ENCODE peak calls at places on chromosomes 2 and 18, in four cellular contexts. T is GM12878, S is H1, B is SK-N-SH. X is an unnamed sample.

GRCh38 chr2:88127888-88128653 is at the start of gene FABP1:
- DNase-seq in B (no peak), T (no peak), S (no peak), X (peak)

GRCh38 chr2:37623971-37624897 is 47.2 kb downstream of the CDC42EP3 start:
- DNase-seq in B (no peak), S (no peak), T (peak), X (no peak)

GRCh38 chr18:74493689-74494088 is 2.5 kb upstream of the CNDP2 start:
- DNase-seq in T (no peak), B (no peak), S (peak), X (peak)

GRCh38 chr2:125643585-125643984 is 1012.4 kb upstream of the GYPC start:
- DNase-seq in T (peak), B (no peak), S (no peak), X (no peak)

GRCh38 chr18:79933765-79934164 is 17.7 kb downstream of the SLC66A2 start:
- DNase-seq in S (peak), B (no peak), T (no peak), X (peak)

GRCh38 chr18:13448028-13448795 is 229.7 kb downstream of the LDLRAD4 start:
- DNase-seq in S (no peak), B (no peak), T (no peak), X (no peak)

GRCh38 chr18:3603460-3604259 is 153.7 kb downstream of the TGIF1 start:
- DNase-seq in T (no peak), S (no peak), B (no peak), X (peak)

GRCh38 chr2:149313512-149313972 is 16.8 kb upstream of the LYPD6 start:
- DNase-seq in B (peak), T (peak), S (peak), X (peak)

GRCh38 chr2:219987830-219988229 is 360.4 kb downstream of the SLC4A3 start:
- DNase-seq in S (no peak), B (no peak), T (no peak), X (no peak)

GRCh38 chr2:116162395-116162794 is 1652.1 kb upstream of the DDX18 start:
- DNase-seq in S (no peak), T (no peak), B (no peak), X (no peak)

GRCh38 chr2:3461781-3462492 is 57.4 kb downstream of the ADI1 start:
- DNase-seq in T (peak), S (no peak), B (peak), X (peak)

GRCh38 chr2:190280565-190281330 is 38.9 kb downstream of the HIBCH start:
- DNase-seq in B (no peak), T (no peak), S (no peak), X (no peak)

GRCh38 chr2:95074663-95075439 is 46.8 kb downstream of the MRPS5 start:
- DNase-seq in B (no peak), S (no peak), T (no peak), X (no peak)

GRCh38 chr2:222819722-222820333 is 41.0 kb upstream of the ACSL3 start:
- DNase-seq in T (no peak), S (no peak), B (no peak), X (no peak)

GRCh38 chr2:47056374-47056773 is 98.7 kb downstream of the STPG4 start:
- DNase-seq in S (no peak), B (peak), T (no peak), X (no peak)

GRCh38 chr2:68163641-68164040 is 6.0 kb downstream of the PNO1 start:
- DNase-seq in T (no peak), S (no peak), B (no peak), X (no peak)

GRCh38 chr2:239287461-239287860 is 113.4 kb downstream of the HDAC4 start:
- DNase-seq in B (no peak), T (no peak), S (no peak), X (no peak)

GRCh38 chr2:139992711-139993345 is 1212.6 kb upstream of the NXPH2 start:
- DNase-seq in S (no peak), T (no peak), B (no peak), X (no peak)

GRCh38 chr2:174553811-174554493 is 43.7 kb downstream of the WIPF1 start:
- DNase-seq in T (no peak), S (no peak), B (no peak), X (no peak)

GRCh38 chr2:222609391-222609790 is 46.5 kb downstream of the FARSB start:
- DNase-seq in S (no peak), B (no peak), T (no peak), X (no peak)

GRCh38 chr2:172339431-172340010 is 87.9 kb upstream of the ITGA6 start:
- DNase-seq in T (no peak), B (no peak), S (no peak), X (peak)

GRCh38 chr2:2831656-2832055 is 500.6 kb upstream of the MYT1L start:
- DNase-seq in S (peak), T (no peak), B (peak), X (no peak)

GRCh38 chr2:226869371-226869770 is 33.5 kb downstream of the RHBDD1 start:
- DNase-seq in S (no peak), T (no peak), B (no peak), X (no peak)
- TF ChIP-seq TCF12 in S (no peak), T (no peak), B (no peak), X (no peak)

GRCh38 chr2:196086517-196087368 is 18.1 kb upstream of the DNAH7 start:
- DNase-seq in T (no peak), B (no peak), S (no peak), X (no peak)

GRCh38 chr2:196083601-196084000 is 15.0 kb upstream of the DNAH7 start:
- DNase-seq in T (no peak), S (no peak), B (no peak), X (no peak)

GRCh38 chr2:196088209-196088608 is 19.6 kb upstream of the DNAH7 start:
- DNase-seq in S (no peak), T (no peak), B (no peak), X (peak)
- TF ChIP-seq RFX5 in S (no peak), T (no peak), B (no peak), X (no peak)

DNA sequence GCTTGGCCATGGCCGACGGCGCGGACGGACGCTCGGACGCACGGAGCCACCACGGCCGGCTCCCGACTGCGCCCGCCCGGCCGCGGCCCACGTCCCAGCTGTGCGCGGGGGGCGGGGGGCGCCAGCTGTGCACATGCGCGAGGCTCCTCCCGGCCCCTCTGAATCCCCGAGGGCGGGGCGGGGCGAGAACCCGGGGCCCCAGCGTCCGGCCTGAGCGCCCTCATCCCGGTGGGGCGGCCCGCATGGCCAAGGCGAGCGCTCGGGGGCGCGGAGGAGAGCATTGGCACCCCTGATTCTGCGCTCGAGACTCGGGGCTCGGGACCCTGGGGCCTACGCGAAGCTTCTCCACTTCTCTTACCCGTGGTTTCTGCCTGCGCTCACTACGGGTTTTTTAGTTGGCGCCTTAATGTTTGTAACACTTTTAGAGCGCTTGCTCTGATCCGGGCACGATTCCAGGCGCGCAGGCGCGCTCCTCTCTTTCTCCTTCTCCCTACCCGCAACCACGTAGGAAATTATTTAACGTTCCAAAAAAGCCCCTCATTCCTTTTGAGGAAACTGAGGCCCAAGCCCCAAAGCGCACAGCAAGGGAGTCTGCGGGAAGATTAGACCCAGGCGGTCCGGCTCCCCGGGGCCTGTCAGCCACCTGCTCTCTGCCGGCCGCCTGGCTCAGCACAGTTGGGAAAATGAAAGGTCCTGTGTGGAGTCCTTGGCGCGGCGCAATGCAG is at the start of gene PXDN:
- DNase-seq in T (no peak), B (peak), S (no peak), X (no peak)
- TF ChIP-seq TCF12 in T (no peak), B (no peak), S (no peak), X (no peak)

GRCh38 chr2:144459937-144460336 is 60.0 kb downstream of the ZEB2 start:
- DNase-seq in S (no peak), T (no peak), B (no peak), X (no peak)

GRCh38 chr2:144462266-144462665 is 57.7 kb downstream of the ZEB2 start:
- DNase-seq in T (no peak), S (no peak), B (no peak), X (no peak)

GRCh38 chr2:144464730-144465129 is 55.2 kb downstream of the ZEB2 start:
- DNase-seq in B (no peak), T (no peak), S (no peak), X (no peak)

GRCh38 chr2:144458536-144458935 is 61.4 kb downstream of the ZEB2 start:
- DNase-seq in B (no peak), T (no peak), S (no peak), X (no peak)

DNA sequence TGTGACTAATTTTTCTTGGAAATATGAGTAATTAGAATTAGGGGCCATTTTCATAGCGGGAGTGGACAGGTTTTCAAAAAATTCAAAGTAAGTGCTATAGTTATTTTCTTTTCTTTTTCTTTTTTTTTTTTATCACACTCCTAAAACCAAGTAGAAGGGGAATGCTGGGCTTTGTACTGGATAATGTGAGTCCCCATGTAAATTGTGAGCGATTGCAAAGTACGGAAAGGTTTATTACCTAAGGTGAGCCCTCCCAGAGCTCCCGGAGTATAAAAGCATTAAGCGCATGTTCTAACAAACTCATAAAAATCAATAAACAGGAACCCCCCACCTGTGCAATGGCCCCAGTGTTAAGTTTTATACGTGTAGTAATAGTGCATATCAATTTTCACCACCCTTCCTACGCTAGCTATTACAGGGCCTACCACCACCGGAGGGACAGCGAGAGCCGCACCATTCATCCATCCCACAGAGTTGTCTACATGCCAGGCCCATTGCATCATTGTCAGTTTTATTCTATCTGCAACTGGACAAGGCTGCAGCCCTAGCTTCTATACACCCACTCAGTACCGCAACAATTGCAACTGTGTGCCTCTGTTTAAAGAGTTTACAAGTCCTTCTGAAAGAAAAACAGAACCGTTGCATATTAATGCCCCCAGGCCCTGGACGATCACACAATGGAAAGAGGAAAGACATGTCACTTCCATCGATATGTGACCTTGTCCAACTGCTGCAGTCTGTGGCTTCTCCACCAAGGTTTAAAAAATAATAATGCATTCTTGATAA is 58.7 kb downstream of the ZEB2 start:
- DNase-seq in S (no peak), B (no peak), T (no peak), X (no peak)
- TF ChIP-seq RFX5 in S (no peak), B (no peak), T (no peak), X (no peak)

GRCh38 chr18:10454800-10455550 is 540 bp downstream of the APCDD1 start:
- DNase-seq in B (no peak), S (peak), T (no peak), X (no peak)

GRCh38 chr18:10455726-10456453 is 1.5 kb downstream of the APCDD1 start:
- DNase-seq in S (no peak), B (no peak), T (no peak), X (no peak)

GRCh38 chr18:10456718-10457499 is 2.5 kb downstream of the APCDD1 start:
- DNase-seq in T (no peak), B (no peak), S (no peak), X (no peak)

GRCh38 chr18:10453261-10453884 is 1.1 kb upstream of the APCDD1 start:
- DNase-seq in S (peak), T (no peak), B (no peak), X (no peak)

GRCh38 chr18:10453885-10454772 is at the start of gene APCDD1:
- DNase-seq in B (peak), T (no peak), S (peak), X (peak)
- TF ChIP-seq TCF12 in B (no peak), T (no peak), S (no peak), X (no peak)

GRCh38 chr2:78682781-78683180 is 342.7 kb upstream of the REG3G start:
- DNase-seq in S (no peak), B (no peak), T (no peak), X (no peak)

GRCh38 chr2:78681386-78681785 is 344.1 kb upstream of the REG3G start:
- DNase-seq in S (no peak), B (no peak), T (no peak), X (no peak)

GRCh38 chr2:78686754-78687153 is 338.7 kb upstream of the REG3G start:
- DNase-seq in S (no peak), B (no peak), T (no peak), X (no peak)
- TF ChIP-seq RFX5 in S (no peak), B (no peak), T (no peak), X (no peak)

GRCh38 chr2:49938268-49938667 is 784.0 kb upstream of the FSHR start:
- DNase-seq in B (no peak), S (no peak), T (no peak), X (no peak)

GRCh38 chr2:49937432-49937831 is 783.1 kb upstream of the FSHR start:
- DNase-seq in B (no peak), S (no peak), T (no peak), X (no peak)

GRCh38 chr2:49943944-49944803 is 789.9 kb upstream of the FSHR start:
- DNase-seq in S (no peak), T (no peak), B (peak), X (no peak)

GRCh38 chr2:49936965-49937364 is 782.6 kb upstream of the FSHR start:
- DNase-seq in T (no peak), B (no peak), S (no peak), X (no peak)

DNA sequence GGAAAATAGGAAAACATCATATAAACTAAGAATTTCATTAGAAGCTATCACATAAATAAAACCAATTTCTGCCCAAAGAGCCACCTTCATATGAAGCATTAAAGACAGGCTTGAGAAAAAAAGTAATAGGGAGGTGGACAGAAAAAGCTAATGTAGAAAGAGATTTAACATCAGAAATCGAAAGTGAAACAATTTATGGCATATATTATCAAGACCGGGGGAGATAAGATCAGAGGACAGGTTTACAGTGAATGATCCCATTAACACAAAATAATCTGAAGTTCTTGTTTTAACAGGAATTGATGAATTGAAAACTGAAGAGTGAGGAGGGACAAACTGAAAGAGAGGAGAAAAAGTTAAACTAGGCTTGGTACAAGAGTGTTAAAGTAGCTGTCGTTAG is 786.3 kb upstream of the FSHR start:
- DNase-seq in T (no peak), B (no peak), S (no peak), X (no peak)
- TF ChIP-seq TCF12 in T (no peak), B (no peak), S (no peak), X (no peak)

DNA sequence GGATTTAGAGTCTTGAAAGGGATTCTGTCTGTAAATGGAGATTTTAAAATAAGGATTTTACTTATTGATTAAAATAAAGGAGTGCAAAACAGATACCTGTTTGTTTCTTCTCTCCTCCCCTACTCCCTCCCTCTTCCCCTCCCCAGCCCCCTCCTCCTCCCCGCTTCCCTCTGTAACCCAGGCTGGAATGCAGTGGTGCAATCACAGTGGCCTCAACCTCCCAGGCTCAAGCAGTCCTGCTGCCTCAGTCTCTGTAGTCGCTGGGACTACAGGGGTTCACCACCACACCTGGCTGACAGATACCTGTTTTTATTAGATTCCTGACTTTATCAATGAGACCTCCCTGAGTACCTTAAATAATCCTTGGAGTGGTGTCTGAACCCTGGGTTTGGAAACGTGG is 57.1 kb downstream of the OXER1 start:
- DNase-seq in S (no peak), T (no peak), B (no peak), X (peak)
- TF ChIP-seq RFX5 in S (no peak), T (no peak), B (no peak), X (no peak)

GRCh38 chr2:55113976-55114564 is 63.8 kb upstream of the RTN4 start:
- DNase-seq in S (no peak), B (no peak), T (no peak), X (peak)

GRCh38 chr2:55111230-55111569 is 60.9 kb upstream of the RTN4 start:
- DNase-seq in T (no peak), B (no peak), S (no peak), X (no peak)

GRCh38 chr2:55114597-55114996 is 64.3 kb upstream of the RTN4 start:
- DNase-seq in T (no peak), B (no peak), S (no peak), X (no peak)

GRCh38 chr2:55111570-55112228 is 61.4 kb upstream of the RTN4 start:
- DNase-seq in B (no peak), T (no peak), S (no peak), X (peak)

DNA sequence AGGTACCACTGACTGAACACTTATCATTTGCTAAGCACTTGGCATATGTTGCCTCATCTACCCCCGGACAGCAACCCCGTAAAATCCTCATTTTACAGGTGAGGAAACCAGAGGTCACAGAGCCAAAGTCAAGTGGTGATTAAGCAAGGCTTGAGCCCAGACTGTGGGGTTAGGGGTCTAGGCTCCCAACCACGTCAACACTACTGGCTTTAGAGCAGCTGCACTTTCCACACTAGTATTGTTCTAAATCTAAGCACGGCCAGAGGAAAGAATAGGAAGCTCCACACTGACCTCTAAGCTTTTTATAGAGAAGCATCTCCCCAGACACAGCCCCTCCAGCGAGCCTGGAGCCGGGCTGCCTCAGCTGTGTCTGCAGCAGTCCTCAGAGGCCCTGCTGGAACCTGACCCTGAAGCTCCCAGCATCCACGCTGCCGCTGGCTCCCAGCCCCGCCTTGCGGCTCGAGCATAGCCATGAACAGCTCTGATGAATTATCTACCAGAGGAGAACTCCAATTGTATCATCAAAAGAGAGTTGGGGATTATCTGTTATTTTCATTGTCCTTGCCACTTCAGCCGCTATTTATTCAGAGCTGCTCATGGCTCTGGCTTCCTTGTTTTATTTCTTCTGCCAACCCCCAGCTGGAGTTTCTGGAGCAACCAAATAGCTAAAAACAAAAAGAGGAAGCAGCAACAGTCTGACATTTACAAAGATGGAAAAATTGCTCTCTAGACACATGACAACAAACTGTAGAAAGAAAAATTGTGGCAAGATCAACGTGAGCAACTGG is 62.2 kb upstream of the RTN4 start:
- DNase-seq in S (no peak), B (no peak), T (no peak), X (peak)
- TF ChIP-seq TCF12 in S (no peak), B (no peak), T (no peak), X (no peak)

X was measured in HepG2.